ENCODE peak calls at places on chromosome 5, in seven cellular contexts. One of them, this sample, is unnamed.

GRCh38 chr5:127007522-127007921 is 22.8 kb downstream of the MARCHF3 start:
- DNase-seq in tibial nerve: no peak
- DNase-seq in hepatocyte: no peak
- DNase-seq in heart left ventricle: no peak
- DNase-seq in adrenal gland: no peak
- DNase-seq in Peyer's patch: no peak
- DNase-seq in A549: no peak
- DNase-seq in this sample: no peak

GRCh38 chr5:169095410-169095772 is 205.5 kb downstream of the SLIT3 start:
- DNase-seq in tibial nerve: no peak
- DNase-seq in hepatocyte: no peak
- DNase-seq in heart left ventricle: no peak
- DNase-seq in adrenal gland: no peak
- DNase-seq in Peyer's patch: no peak
- DNase-seq in A549: no peak
- DNase-seq in this sample: no peak

GRCh38 chr5:39422036-39422606 is 2.7 kb downstream of the DAB2 start:
- DNase-seq in tibial nerve: no peak
- DNase-seq in hepatocyte: no peak
- DNase-seq in heart left ventricle: no peak
- DNase-seq in adrenal gland: no peak
- DNase-seq in Peyer's patch: no peak
- DNase-seq in A549: no peak
- DNase-seq in this sample: no peak

GRCh38 chr5:168590666-168591065 is 11.5 kb upstream of the PANK3 start:
- DNase-seq in tibial nerve: no peak
- DNase-seq in hepatocyte: no peak
- DNase-seq in heart left ventricle: no peak
- DNase-seq in adrenal gland: peak
- DNase-seq in Peyer's patch: peak
- DNase-seq in A549: no peak
- DNase-seq in this sample: no peak

GRCh38 chr5:93186031-93186682 is 394.9 kb downstream of the NR2F1-AS1 start:
- DNase-seq in tibial nerve: no peak
- DNase-seq in hepatocyte: no peak
- DNase-seq in heart left ventricle: no peak
- DNase-seq in adrenal gland: no peak
- DNase-seq in Peyer's patch: no peak
- DNase-seq in A549: no peak
- DNase-seq in this sample: no peak

GRCh38 chr5:66333192-66333591 is 189.1 kb downstream of the SREK1 start:
- DNase-seq in tibial nerve: no peak
- DNase-seq in hepatocyte: no peak
- DNase-seq in heart left ventricle: peak
- DNase-seq in adrenal gland: no peak
- DNase-seq in Peyer's patch: no peak
- DNase-seq in A549: no peak
- DNase-seq in this sample: no peak

GRCh38 chr5:1013948-1014301 is 5.3 kb downstream of the NKD2 start:
- DNase-seq in tibial nerve: no peak
- DNase-seq in hepatocyte: no peak
- DNase-seq in heart left ventricle: no peak
- DNase-seq in adrenal gland: no peak
- DNase-seq in Peyer's patch: no peak
- DNase-seq in A549: no peak
- DNase-seq in this sample: no peak

GRCh38 chr5:82699737-82700136 is 377.5 kb downstream of the TMEM167A start:
- DNase-seq in tibial nerve: no peak
- DNase-seq in hepatocyte: no peak
- DNase-seq in heart left ventricle: no peak
- DNase-seq in adrenal gland: no peak
- DNase-seq in Peyer's patch: no peak
- DNase-seq in A549: no peak
- DNase-seq in this sample: no peak

GRCh38 chr5:179912951-179913350 is 5.3 kb upstream of the TBC1D9B start:
- DNase-seq in tibial nerve: no peak
- DNase-seq in hepatocyte: no peak
- DNase-seq in heart left ventricle: no peak
- DNase-seq in adrenal gland: no peak
- DNase-seq in Peyer's patch: no peak
- DNase-seq in A549: no peak
- DNase-seq in this sample: peak

GRCh38 chr5:74040811-74041491 is 415.0 kb downstream of the ARHGEF28 start:
- DNase-seq in tibial nerve: no peak
- DNase-seq in hepatocyte: no peak
- DNase-seq in heart left ventricle: no peak
- DNase-seq in adrenal gland: no peak
- DNase-seq in Peyer's patch: no peak
- DNase-seq in A549: no peak
- DNase-seq in this sample: no peak

GRCh38 chr5:80406980-80407734 is 707 bp upstream of the ZFYVE16 start:
- DNase-seq in tibial nerve: peak
- DNase-seq in hepatocyte: peak
- DNase-seq in heart left ventricle: peak
- DNase-seq in adrenal gland: peak
- DNase-seq in Peyer's patch: peak
- DNase-seq in A549: no peak
- DNase-seq in this sample: no peak

GRCh38 chr5:146877783-146878470 is 630 bp downstream of the PPP2R2B start:
- DNase-seq in tibial nerve: no peak
- DNase-seq in hepatocyte: peak
- DNase-seq in heart left ventricle: no peak
- DNase-seq in adrenal gland: no peak
- DNase-seq in Peyer's patch: peak
- DNase-seq in A549: no peak
- DNase-seq in this sample: no peak

GRCh38 chr5:473344-474192 is 30.6 kb downstream of the EXOC3 start:
- DNase-seq in tibial nerve: no peak
- DNase-seq in hepatocyte: peak
- DNase-seq in heart left ventricle: peak
- DNase-seq in adrenal gland: no peak
- DNase-seq in Peyer's patch: peak
- DNase-seq in A549: peak
- DNase-seq in this sample: peak

GRCh38 chr5:58135571-58136335 is 324.1 kb downstream of the PLK2 start:
- DNase-seq in tibial nerve: no peak
- DNase-seq in hepatocyte: no peak
- DNase-seq in heart left ventricle: no peak
- DNase-seq in adrenal gland: no peak
- DNase-seq in Peyer's patch: no peak
- DNase-seq in A549: no peak
- DNase-seq in this sample: no peak

GRCh38 chr5:40165789-40166728 is 513.7 kb upstream of the PTGER4 start:
- DNase-seq in tibial nerve: no peak
- DNase-seq in hepatocyte: no peak
- DNase-seq in heart left ventricle: no peak
- DNase-seq in adrenal gland: no peak
- DNase-seq in Peyer's patch: no peak
- DNase-seq in A549: no peak
- DNase-seq in this sample: no peak

GRCh38 chr5:72465601-72466563 is 41.3 kb downstream of the ZNF366 start:
- DNase-seq in tibial nerve: no peak
- DNase-seq in hepatocyte: no peak
- DNase-seq in heart left ventricle: no peak
- DNase-seq in adrenal gland: no peak
- DNase-seq in Peyer's patch: no peak
- DNase-seq in A549: no peak
- DNase-seq in this sample: no peak

GRCh38 chr5:17854901-17855300 is 220.6 kb downstream of the TAF11L14 start:
- DNase-seq in tibial nerve: no peak
- DNase-seq in hepatocyte: no peak
- DNase-seq in heart left ventricle: no peak
- DNase-seq in adrenal gland: no peak
- DNase-seq in Peyer's patch: no peak
- DNase-seq in A549: no peak
- DNase-seq in this sample: no peak

GRCh38 chr5:143557061-143557818 is 153.8 kb upstream of the NR3C1 start:
- DNase-seq in tibial nerve: no peak
- DNase-seq in hepatocyte: no peak
- DNase-seq in heart left ventricle: no peak
- DNase-seq in adrenal gland: no peak
- DNase-seq in Peyer's patch: no peak
- DNase-seq in A549: no peak
- DNase-seq in this sample: no peak

GRCh38 chr5:169944115-169944514 is 36.2 kb downstream of the INSYN2B start:
- DNase-seq in tibial nerve: no peak
- DNase-seq in hepatocyte: no peak
- DNase-seq in heart left ventricle: no peak
- DNase-seq in adrenal gland: no peak
- DNase-seq in Peyer's patch: no peak
- DNase-seq in A549: no peak
- DNase-seq in this sample: no peak

GRCh38 chr5:147949711-147950573 is 43.6 kb upstream of the C5orf46 start:
- DNase-seq in tibial nerve: no peak
- DNase-seq in hepatocyte: peak
- DNase-seq in heart left ventricle: no peak
- DNase-seq in adrenal gland: no peak
- DNase-seq in Peyer's patch: no peak
- DNase-seq in A549: peak
- DNase-seq in this sample: no peak

GRCh38 chr5:78677777-78678668 is 29.5 kb upstream of the LHFPL2 start:
- DNase-seq in tibial nerve: peak
- DNase-seq in hepatocyte: peak
- DNase-seq in heart left ventricle: peak
- DNase-seq in adrenal gland: peak
- DNase-seq in Peyer's patch: no peak
- DNase-seq in A549: no peak
- DNase-seq in this sample: no peak

GRCh38 chr5:173625686-173626500 is 9.4 kb upstream of the BOD1 start:
- DNase-seq in tibial nerve: no peak
- DNase-seq in hepatocyte: peak
- DNase-seq in heart left ventricle: no peak
- DNase-seq in adrenal gland: no peak
- DNase-seq in Peyer's patch: no peak
- DNase-seq in A549: no peak
- DNase-seq in this sample: no peak

GRCh38 chr5:148974638-148975330 is 88.1 kb downstream of the SH3TC2 start:
- DNase-seq in tibial nerve: no peak
- DNase-seq in hepatocyte: no peak
- DNase-seq in heart left ventricle: no peak
- DNase-seq in adrenal gland: no peak
- DNase-seq in Peyer's patch: no peak
- DNase-seq in A549: no peak
- DNase-seq in this sample: no peak

GRCh38 chr5:148973455-148973854 is 89.4 kb downstream of the SH3TC2 start:
- DNase-seq in tibial nerve: no peak
- DNase-seq in hepatocyte: no peak
- DNase-seq in heart left ventricle: no peak
- DNase-seq in adrenal gland: no peak
- DNase-seq in Peyer's patch: no peak
- DNase-seq in A549: no peak
- DNase-seq in this sample: no peak

GRCh38 chr5:148970876-148971275 is 92.0 kb downstream of the SH3TC2 start:
- DNase-seq in tibial nerve: no peak
- DNase-seq in hepatocyte: no peak
- DNase-seq in heart left ventricle: no peak
- DNase-seq in adrenal gland: no peak
- DNase-seq in Peyer's patch: no peak
- DNase-seq in A549: no peak
- DNase-seq in this sample: no peak

GRCh38 chr5:148972396-148972795 is 90.5 kb downstream of the SH3TC2 start:
- DNase-seq in tibial nerve: no peak
- DNase-seq in hepatocyte: no peak
- DNase-seq in heart left ventricle: no peak
- DNase-seq in adrenal gland: no peak
- DNase-seq in Peyer's patch: no peak
- DNase-seq in A549: no peak
- DNase-seq in this sample: no peak

GRCh38 chr5:148972958-148973357 is 89.9 kb downstream of the SH3TC2 start:
- DNase-seq in tibial nerve: peak
- DNase-seq in hepatocyte: peak
- DNase-seq in heart left ventricle: peak
- DNase-seq in adrenal gland: peak
- DNase-seq in Peyer's patch: no peak
- DNase-seq in A549: peak
- DNase-seq in this sample: peak
- H3K27ac ChIP-seq in tibial nerve: peak
- H3K27ac ChIP-seq in hepatocyte: no peak
- H3K27ac ChIP-seq in heart left ventricle: peak
- H3K27ac ChIP-seq in adrenal gland: peak
- H3K27ac ChIP-seq in Peyer's patch: peak
- H3K27ac ChIP-seq in A549: peak
- H3K27ac ChIP-seq in this sample: peak

GRCh38 chr5:141477815-141478214 is 2.0 kb downstream of the PCDHGC3 start:
- DNase-seq in tibial nerve: no peak
- DNase-seq in hepatocyte: no peak
- DNase-seq in heart left ventricle: no peak
- DNase-seq in adrenal gland: no peak
- DNase-seq in Peyer's patch: no peak
- DNase-seq in A549: no peak
- DNase-seq in this sample: no peak
- H3K4me3 ChIP-seq in tibial nerve: peak
- H3K4me3 ChIP-seq in hepatocyte: no peak
- H3K4me3 ChIP-seq in heart left ventricle: peak
- H3K4me3 ChIP-seq in adrenal gland: no peak
- H3K4me3 ChIP-seq in Peyer's patch: peak
- H3K4me3 ChIP-seq in A549: no peak
- H3K4me3 ChIP-seq in this sample: peak

DNA sequence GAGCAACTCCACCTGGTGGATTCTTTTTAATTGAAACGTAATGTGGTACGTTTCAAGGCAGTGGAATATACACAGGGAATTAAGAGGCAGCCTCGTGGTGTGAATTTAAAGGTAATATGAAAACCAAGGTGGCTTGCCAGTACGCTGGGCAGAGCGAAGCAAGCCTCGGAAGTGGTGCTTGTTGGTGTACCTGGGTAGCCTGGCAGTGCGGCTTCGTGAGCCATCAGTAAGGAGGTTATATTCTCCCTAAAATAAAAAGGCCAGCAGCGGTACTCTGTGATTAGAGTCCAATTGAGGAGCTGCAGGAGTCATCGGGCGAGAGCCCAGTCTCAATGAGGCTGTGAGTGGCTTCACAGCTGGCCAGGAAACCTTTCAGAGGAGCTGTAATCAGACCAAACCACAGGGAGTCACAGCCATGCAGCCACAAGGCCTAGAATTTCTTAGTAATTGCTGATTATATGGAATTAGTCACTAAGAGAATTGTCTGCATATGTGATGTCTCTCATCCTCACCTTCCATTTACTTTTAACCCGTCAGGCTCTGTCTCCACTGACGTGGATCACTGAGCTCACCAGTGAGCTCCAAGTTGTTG is 57.7 kb downstream of the DCP2 start:
- DNase-seq in tibial nerve: no peak
- DNase-seq in hepatocyte: no peak
- DNase-seq in heart left ventricle: no peak
- DNase-seq in adrenal gland: no peak
- DNase-seq in Peyer's patch: no peak
- DNase-seq in A549: no peak
- DNase-seq in this sample: no peak
- H3K27ac ChIP-seq in tibial nerve: no peak
- H3K27ac ChIP-seq in hepatocyte: no peak
- H3K27ac ChIP-seq in heart left ventricle: peak
- H3K27ac ChIP-seq in adrenal gland: no peak
- H3K27ac ChIP-seq in Peyer's patch: no peak
- H3K27ac ChIP-seq in A549: no peak
- H3K27ac ChIP-seq in this sample: no peak

DNA sequence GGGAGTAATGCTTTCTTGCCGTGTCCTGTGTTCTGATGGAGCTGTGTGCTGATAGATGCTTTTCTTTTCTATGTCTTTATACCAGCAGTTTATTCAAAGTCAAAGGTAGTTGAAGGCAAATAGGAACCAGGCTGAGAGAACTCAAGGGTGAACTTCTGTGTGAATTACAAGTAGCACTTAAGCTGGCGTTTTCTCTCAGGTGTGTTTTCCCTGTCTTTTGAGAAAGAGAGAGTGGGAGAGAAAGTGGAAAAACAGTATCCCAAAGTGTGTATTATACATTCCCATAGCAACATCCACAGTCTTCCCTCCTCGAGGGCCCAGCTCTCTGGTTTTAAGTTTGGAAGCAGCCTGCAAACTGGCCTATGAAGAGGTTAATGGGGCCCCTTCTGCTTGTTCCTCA is 1.5 kb downstream of the TNFAIP8 start:
- DNase-seq in tibial nerve: no peak
- DNase-seq in hepatocyte: no peak
- DNase-seq in heart left ventricle: no peak
- DNase-seq in adrenal gland: no peak
- DNase-seq in Peyer's patch: no peak
- DNase-seq in A549: no peak
- DNase-seq in this sample: no peak
- H3K4me3 ChIP-seq in tibial nerve: peak
- H3K4me3 ChIP-seq in hepatocyte: peak
- H3K4me3 ChIP-seq in heart left ventricle: peak
- H3K4me3 ChIP-seq in adrenal gland: no peak
- H3K4me3 ChIP-seq in Peyer's patch: peak
- H3K4me3 ChIP-seq in A549: no peak
- H3K4me3 ChIP-seq in this sample: peak